ENCODE peak calls at places on chromosomes 1 and 21, in four cellular contexts. L is spleen, Y is H1, N is Panc1. R is an unnamed sample.

GRCh38 chr1:30533796-30534550 is 189.4 kb downstream of the MATN1 start:
- DNase-seq in Y (no peak), L (peak), N (no peak), R (peak)

GRCh38 chr1:59375321-59376220 is 78.7 kb downstream of the FGGY start:
- DNase-seq in N (peak), L (no peak), Y (no peak), R (no peak)

GRCh38 chr1:210092366-210092765 is 140.2 kb upstream of the SERTAD4 start:
- DNase-seq in L (no peak), Y (no peak), N (no peak), R (no peak)

GRCh38 chr1:155051777-155052398 is 772 bp downstream of the ADAM15 start:
- DNase-seq in N (no peak), L (peak), Y (no peak), R (no peak)

GRCh38 chr1:244971524-244972216 is 107.3 kb upstream of the HNRNPU start:
- DNase-seq in N (peak), Y (no peak), L (no peak), R (no peak)

GRCh38 chr1:11384170-11384554 is 94.8 kb upstream of the DISP3 start:
- DNase-seq in Y (no peak), L (no peak), N (no peak), R (no peak)

GRCh38 chr1:28451011-28451410 is 54.8 kb upstream of the RCC1 start:
- DNase-seq in Y (no peak), L (no peak), N (no peak), R (no peak)

GRCh38 chr1:203304919-203305808 is at the start of gene BTG2:
- DNase-seq in N (peak), Y (peak), L (peak), R (peak)

GRCh38 chr1:11751087-11751486 is 10.9 kb upstream of the C1orf167 start:
- DNase-seq in L (no peak), Y (no peak), N (no peak), R (no peak)

GRCh38 chr1:223667484-223668182 is 2.1 kb upstream of the CAPN8 start:
- DNase-seq in Y (no peak), L (no peak), N (no peak), R (no peak)

GRCh38 chr1:11938722-11939526 is 4.4 kb downstream of the PLOD1 start:
- DNase-seq in N (no peak), L (no peak), Y (no peak), R (no peak)

GRCh38 chr1:203265541-203265940 is 36.1 kb upstream of the CHIT1 start:
- DNase-seq in Y (no peak), N (no peak), L (no peak), R (no peak)

GRCh38 chr1:36070349-36070748 is 13.5 kb upstream of the TEKT2 start:
- DNase-seq in L (no peak), Y (no peak), N (no peak), R (no peak)

GRCh38 chr1:156372265-156372586 is 3.2 kb downstream of the RHBG start:
- DNase-seq in N (no peak), Y (no peak), L (no peak), R (no peak)

GRCh38 chr1:94608142-94608851 is 66.7 kb upstream of the F3 start:
- DNase-seq in N (no peak), Y (no peak), L (no peak), R (no peak)

GRCh38 chr1:37473431-37474050 is 839 bp upstream of the ZC3H12A start:
- DNase-seq in N (no peak), Y (no peak), L (no peak), R (no peak)

GRCh38 chr1:222064388-222065201 is 322.7 kb upstream of the DUSP10 start:
- DNase-seq in L (no peak), N (no peak), Y (no peak), R (no peak)

GRCh38 chr1:97308131-97308530 is 586.5 kb downstream of the PTBP2 start:
- DNase-seq in Y (no peak), N (no peak), L (no peak), R (no peak)

GRCh38 chr1:36304521-36304920 is 1.6 kb upstream of the SH3D21 start:
- DNase-seq in Y (no peak), N (no peak), L (no peak), R (no peak)

GRCh38 chr1:36594041-36594440 is 111.3 kb upstream of the CSF3R start:
- DNase-seq in L (no peak), Y (no peak), N (no peak), R (no peak)

GRCh38 chr1:178644308-178645120 is 80.5 kb upstream of the RALGPS2 start:
- DNase-seq in L (no peak), N (no peak), Y (no peak), R (no peak)

GRCh38 chr1:41485605-41486004 is 1.1 kb upstream of the EDN2 start:
- DNase-seq in Y (no peak), N (no peak), L (peak), R (no peak)

GRCh38 chr21:26169611-26170470 is 729 bp downstream of the APP start:
- DNase-seq in Y (peak), L (peak), N (no peak), R (peak)

GRCh38 chr1:29471487-29472313 is 235.4 kb downstream of the PTPRU start:
- DNase-seq in Y (no peak), N (no peak), L (peak), R (no peak)

GRCh38 chr21:44971672-44971995 is 31.8 kb downstream of the SLX9 start:
- DNase-seq in N (no peak), Y (no peak), L (no peak), R (no peak)

GRCh38 chr1:178629549-178630154 is 95.4 kb upstream of the RALGPS2 start:
- DNase-seq in L (no peak), N (no peak), Y (no peak), R (no peak)

GRCh38 chr1:245156041-245156735 is 1.4 kb downstream of the KIF26B start:
- DNase-seq in Y (peak), N (peak), L (peak), R (peak)

GRCh38 chr1:224201853-224202252 is 18.8 kb downstream of the DEGS1 start:
- DNase-seq in N (no peak), Y (no peak), L (no peak), R (no peak)

GRCh38 chr21:42414928-42415769 is 11.4 kb downstream of the UBASH3A start:
- DNase-seq in Y (no peak), N (no peak), L (peak), R (no peak)

GRCh38 chr1:17887646-17888395 is 132.7 kb downstream of the ACTL8 start:
- DNase-seq in Y (no peak), L (peak), N (no peak), R (peak)

GRCh38 chr1:117174851-117175250 is 35.9 kb downstream of the VTCN1 start:
- DNase-seq in L (no peak), N (no peak), Y (no peak), R (no peak)

GRCh38 chr1:171645553-171646336 is 6.7 kb downstream of the MYOC start:
- DNase-seq in Y (no peak), L (no peak), N (no peak), R (no peak)

GRCh38 chr1:116817582-116818064 is 63.4 kb downstream of the CD2 start:
- DNase-seq in N (peak), Y (peak), L (peak), R (no peak)

GRCh38 chr1:156126043-156126700 is 11.7 kb downstream of the LMNA start:
- DNase-seq in Y (peak), L (peak), N (no peak), R (peak)

GRCh38 chr1:27152829-27153548 is 1.9 kb downstream of the SLC9A1 start:
- DNase-seq in L (no peak), N (no peak), Y (no peak), R (no peak)

GRCh38 chr1:227388771-227389170 is 70.5 kb upstream of the CDC42BPA start:
- DNase-seq in L (no peak), N (no peak), Y (no peak), R (no peak)

GRCh38 chr1:223364685-223365382 is 858 bp upstream of the SUSD4 start:
- DNase-seq in N (no peak), Y (peak), L (no peak), R (no peak)

DNA sequence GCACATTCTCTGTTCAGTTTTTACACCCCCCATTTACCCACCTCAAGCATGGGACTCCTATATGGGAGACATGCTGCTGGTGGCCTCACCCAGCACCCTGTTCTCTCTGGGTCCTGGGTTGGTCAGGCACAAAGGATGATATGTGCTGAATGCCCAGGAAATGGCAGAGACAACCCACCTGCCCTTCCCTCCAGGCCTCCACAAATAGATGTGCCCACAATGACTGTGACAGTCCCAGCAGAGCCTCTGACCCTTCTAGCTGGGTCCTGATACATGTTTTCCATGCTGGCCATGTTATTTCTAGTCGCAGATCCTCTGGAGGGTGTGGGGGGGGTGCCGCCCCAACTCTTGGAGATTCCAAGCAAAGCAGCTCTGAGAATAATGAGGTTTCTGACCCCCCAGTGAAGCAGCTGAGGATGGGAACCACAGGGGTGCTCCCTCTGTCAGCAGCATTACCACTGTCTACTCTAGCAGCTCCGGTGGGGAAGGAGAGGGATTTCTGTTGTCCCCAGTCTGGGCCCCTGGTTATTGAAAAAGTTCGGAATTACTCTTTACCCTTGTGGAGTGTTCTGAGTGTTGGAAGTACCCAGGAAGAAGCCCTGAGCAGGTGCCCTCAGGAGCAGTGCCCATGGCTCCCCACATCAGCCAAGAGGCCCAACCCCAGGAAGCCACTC is 1.2 kb upstream of the CCDC28B start:
- DNase-seq in N (no peak), Y (no peak), L (no peak), R (no peak)
- H3K27ac ChIP-seq in N (peak), Y (no peak), L (no peak), R (no peak)

GRCh38 chr1:112674986-112675727 is 698 bp downstream of the MOV10 start:
- DNase-seq in N (no peak), L (peak), Y (peak), R (no peak)

GRCh38 chr1:112672842-112673241 is 1.6 kb upstream of the MOV10 start:
- DNase-seq in L (no peak), N (no peak), Y (no peak), R (no peak)

GRCh38 chr1:112675728-112676381 is 1.4 kb downstream of the MOV10 start:
- DNase-seq in L (no peak), Y (no peak), N (no peak), R (no peak)

GRCh38 chr1:112673589-112674439 is 645 bp upstream of the MOV10 start:
- DNase-seq in L (no peak), Y (no peak), N (peak), R (no peak)

DNA sequence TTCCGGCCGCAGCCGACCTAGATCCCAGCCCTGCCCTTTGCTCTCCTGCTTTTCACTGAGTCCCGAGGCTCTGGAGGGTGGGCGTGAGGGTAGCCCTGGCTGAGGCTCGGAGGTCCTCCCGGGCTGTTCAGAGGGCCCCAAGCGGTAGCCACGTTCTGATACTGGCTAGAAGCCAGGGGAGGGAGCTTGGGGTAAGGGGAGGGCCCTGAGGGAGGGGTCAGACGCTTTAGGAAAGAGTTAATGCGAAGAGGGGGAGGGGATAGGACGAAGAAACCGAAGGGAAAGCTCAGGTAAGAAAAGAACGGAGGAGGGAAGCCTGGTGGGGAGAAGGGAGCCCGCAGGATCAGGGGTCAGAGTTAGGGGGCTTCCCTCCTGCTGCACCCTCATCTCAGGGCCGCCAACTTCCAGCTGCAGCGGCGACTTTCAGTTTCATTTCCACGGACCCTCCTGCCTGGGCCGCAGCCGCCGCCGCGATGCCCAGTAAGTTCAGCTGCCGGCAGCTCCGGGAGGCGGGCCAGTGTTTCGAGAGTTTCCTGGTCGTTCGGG is at the start of gene MOV10:
- DNase-seq in L (peak), Y (peak), N (peak), R (peak)
- TF ChIP-seq POLR2AphosphoS5 in L (peak), Y (peak), N (peak), R (no peak)

GRCh38 chr1:166947398-166948043 is 27.8 kb downstream of the ILDR2 start:
- DNase-seq in Y (peak), L (peak), N (no peak), R (no peak)
- H3K27ac ChIP-seq in Y (no peak), L (no peak), N (no peak), R (no peak)

DNA sequence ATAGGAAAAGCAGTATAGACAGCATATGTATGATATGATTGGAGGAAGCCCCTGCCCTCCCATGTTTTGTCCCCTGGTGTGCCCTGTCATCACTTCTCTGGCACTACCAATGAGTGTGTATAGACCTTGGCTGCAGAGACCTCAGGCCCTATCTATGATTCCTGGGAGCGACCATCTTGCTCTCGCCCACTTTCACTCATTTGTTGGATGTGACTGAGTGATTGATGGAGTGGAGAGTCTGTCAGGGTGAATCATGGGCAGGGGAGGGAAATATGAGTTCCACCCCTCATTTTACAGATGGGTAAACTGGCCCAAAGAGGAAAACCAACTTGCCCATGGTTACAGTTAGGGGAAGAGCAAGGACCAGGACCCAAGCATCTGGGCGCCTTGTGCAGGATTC is 14.9 kb downstream of the SLC30A1 start:
- DNase-seq in L (no peak), Y (peak), N (no peak), R (no peak)
- TF ChIP-seq POLR2AphosphoS5 in L (no peak), Y (no peak), N (no peak), R (no peak)

GRCh38 chr1:88327391-88328267 is 356.4 kb upstream of the PKN2 start:
- DNase-seq in L (no peak), Y (no peak), N (peak), R (no peak)
- H3K27ac ChIP-seq in L (peak), Y (no peak), N (no peak), R (no peak)

GRCh38 chr1:119782541-119783338 is 14.0 kb upstream of the HMGCS2 start:
- DNase-seq in L (no peak), Y (peak), N (no peak), R (no peak)

GRCh38 chr1:119778359-119778758 is 9.7 kb upstream of the HMGCS2 start:
- DNase-seq in Y (no peak), N (no peak), L (no peak), R (no peak)

GRCh38 chr1:119781434-119782210 is 12.9 kb upstream of the HMGCS2 start:
- DNase-seq in Y (peak), N (no peak), L (no peak), R (no peak)

GRCh38 chr1:119779869-119780356 is 11.2 kb upstream of the HMGCS2 start:
- DNase-seq in N (no peak), L (no peak), Y (no peak), R (no peak)

GRCh38 chr1:119778886-119779560 is 10.3 kb upstream of the HMGCS2 start:
- DNase-seq in N (no peak), L (no peak), Y (no peak), R (no peak)
- TF ChIP-seq POLR2AphosphoS5 in N (no peak), L (no peak), Y (no peak), R (no peak)

GRCh38 chr1:162587761-162588260 is 26.3 kb downstream of the UAP1 start:
- DNase-seq in Y (no peak), L (no peak), N (no peak), R (no peak)
- H3K27ac ChIP-seq in Y (no peak), L (no peak), N (no peak), R (no peak)

DNA sequence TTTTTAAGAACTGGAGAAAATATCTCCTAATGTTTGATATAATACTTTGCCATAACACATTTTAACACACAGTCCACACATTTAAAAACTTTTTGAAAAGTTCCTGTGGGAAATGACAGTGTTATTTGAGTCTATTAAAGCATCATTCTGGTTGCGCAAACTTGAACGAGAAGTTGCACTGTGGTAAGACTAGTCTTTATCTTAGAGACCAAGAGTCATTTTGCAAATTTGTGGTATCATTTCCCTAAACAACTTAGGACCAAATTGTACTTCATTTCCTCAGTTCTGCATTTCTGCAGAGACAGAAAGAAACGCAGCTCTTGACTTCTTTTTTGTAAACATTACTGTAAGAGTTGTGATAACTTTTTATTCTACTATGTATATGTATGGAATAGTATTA is at the start of gene RGS18:
- DNase-seq in Y (no peak), L (no peak), N (no peak), R (no peak)
- TF ChIP-seq POLR2AphosphoS5 in Y (no peak), L (no peak), N (no peak), R (no peak)